ENCODE peak calls at places on chromosomes 11 and 22, in five cellular contexts. H, N, W, S and Z are unnamed samples.

GRCh38 chr22:41367680-41368542 is 13.8 kb upstream of the TEF start:
- DNase-seq in W (peak), H (no peak), S (no peak), N (no peak), Z (peak)

GRCh38 chr11:128451651-128452470 is 135.5 kb downstream of the ETS1 start:
- DNase-seq in H (no peak), N (no peak), S (no peak), W (peak), Z (peak)

GRCh38 chr11:65424200-65425104 is 1.9 kb downstream of the NEAT1 start:
- DNase-seq in H (no peak), S (peak), W (peak), N (no peak), Z (no peak)

GRCh38 chr11:73322111-73322985 is 14.3 kb downstream of the ARHGEF17 start:
- DNase-seq in W (no peak), S (no peak), N (no peak), H (no peak), Z (no peak)

GRCh38 chr11:18280438-18281046 is 14.5 kb downstream of the SAA1 start:
- DNase-seq in N (peak), W (no peak), S (no peak), H (no peak), Z (no peak)

GRCh38 chr11:125165664-125166346 is 1.3 kb downstream of the PKNOX2 start:
- DNase-seq in N (no peak), S (no peak), H (no peak), W (peak), Z (no peak)

GRCh38 chr11:68120212-68121066 is 749 bp downstream of the CHKA start:
- DNase-seq in S (no peak), W (peak), N (peak), H (peak), Z (peak)

GRCh38 chr11:8382436-8383053 is 118.9 kb upstream of the LMO1 start:
- DNase-seq in S (no peak), N (no peak), W (no peak), H (no peak), Z (no peak)

GRCh38 chr11:133414503-133414902 is 117.8 kb downstream of the OPCML start:
- DNase-seq in H (no peak), W (no peak), N (no peak), S (no peak), Z (no peak)

GRCh38 chr11:121035169-121035755 is 11.4 kb downstream of the TBCEL start:
- DNase-seq in W (no peak), S (no peak), H (no peak), N (no peak), Z (no peak)

GRCh38 chr11:61897387-61898246 is 6.3 kb upstream of the FADS3 start:
- DNase-seq in S (peak), W (peak), N (no peak), H (peak), Z (peak)

GRCh38 chr11:22456993-22457748 is 119.0 kb downstream of the SLC17A6 start:
- DNase-seq in W (no peak), H (no peak), N (no peak), S (no peak), Z (no peak)

GRCh38 chr11:133889188-133889587 is 43.9 kb upstream of the SPATA19 start:
- DNase-seq in N (no peak), H (no peak), S (no peak), W (no peak), Z (no peak)

GRCh38 chr22:19799322-19800190 is 39.0 kb downstream of the TBX1 start:
- DNase-seq in H (peak), N (no peak), W (peak), S (no peak), Z (no peak)

GRCh38 chr11:67504023-67504949 is 877 bp downstream of the PITPNM1 start:
- DNase-seq in N (no peak), S (no peak), H (peak), W (peak), Z (no peak)

GRCh38 chr11:30106782-30107181 is 90.0 kb upstream of the KCNA4 start:
- DNase-seq in H (no peak), N (no peak), W (no peak), S (no peak), Z (no peak)

GRCh38 chr11:82004537-82005213 is 729.0 kb downstream of the FAM181B start:
- DNase-seq in H (no peak), S (no peak), N (no peak), W (no peak), Z (no peak)

GRCh38 chr11:130827697-130828377 is 88.4 kb downstream of the SNX19 start:
- DNase-seq in W (peak), S (peak), N (no peak), H (peak), Z (peak)

GRCh38 chr11:225734-226453 is 10.2 kb downstream of the SIRT3 start:
- DNase-seq in W (no peak), S (no peak), H (no peak), N (peak), Z (no peak)

GRCh38 chr11:76613901-76614300 is 56.6 kb downstream of the LRRC32 start:
- DNase-seq in W (no peak), H (no peak), N (no peak), S (no peak), Z (no peak)

GRCh38 chr11:129202646-129203045 is 10.5 kb upstream of the ARHGAP32 start:
- DNase-seq in H (no peak), N (no peak), W (no peak), S (no peak), Z (peak)

GRCh38 chr11:118870396-118871343 is 13.0 kb upstream of the CXCR5 start:
- DNase-seq in N (peak), S (no peak), W (peak), H (no peak), Z (peak)

GRCh38 chr22:49650336-49651241 is 177.1 kb downstream of the BRD1 start:
- DNase-seq in H (no peak), W (no peak), N (no peak), S (no peak), Z (no peak)

GRCh38 chr11:33942954-33943353 is 51.1 kb upstream of the LMO2 start:
- DNase-seq in W (no peak), N (peak), H (no peak), S (no peak), Z (no peak)

GRCh38 chr11:107050126-107050525 is 31.9 kb upstream of the GUCY1A2 start:
- DNase-seq in H (no peak), W (no peak), S (no peak), N (no peak), Z (no peak)

GRCh38 chr11:103832762-103833161 is 203.7 kb upstream of the DDI1 start:
- DNase-seq in S (no peak), W (no peak), N (no peak), H (no peak), Z (no peak)

GRCh38 chr22:49084203-49084602 is 743.5 kb downstream of the BRD1 start:
- DNase-seq in S (peak), N (no peak), H (peak), W (no peak), Z (no peak)

GRCh38 chr22:50176850-50177536 is 6.5 kb downstream of the PANX2 start:
- DNase-seq in H (no peak), N (no peak), S (no peak), W (peak), Z (no peak)

GRCh38 chr11:34345012-34345804 is 12.6 kb downstream of the ABTB2 start:
- DNase-seq in S (peak), H (no peak), W (no peak), N (no peak), Z (peak)

GRCh38 chr11:64571410-64572091 is 19.5 kb upstream of the SLC22A12 start:
- DNase-seq in S (no peak), W (peak), N (no peak), H (peak), Z (peak)

GRCh38 chr11:67024410-67024809 is 1.5 kb downstream of the SYT12 start:
- DNase-seq in S (no peak), H (no peak), N (no peak), W (no peak), Z (no peak)

GRCh38 chr11:79290766-79291165 is 150.1 kb downstream of the TENM4 start:
- DNase-seq in S (no peak), N (no peak), W (no peak), H (no peak), Z (no peak)

GRCh38 chr11:27444801-27445215 is 27.8 kb downstream of the LGR4 start:
- DNase-seq in N (no peak), H (no peak), W (peak), S (no peak), Z (peak)

GRCh38 chr22:32909561-32910348 is 108.2 kb downstream of the TIMP3 start:
- DNase-seq in S (no peak), W (no peak), N (no peak), H (no peak), Z (no peak)

GRCh38 chr11:69309800-69310280 is 15.9 kb downstream of the MYEOV start:
- DNase-seq in N (no peak), H (no peak), W (no peak), S (no peak), Z (no peak)

GRCh38 chr11:69307871-69308381 is 14.0 kb downstream of the MYEOV start:
- DNase-seq in W (no peak), S (no peak), N (no peak), H (no peak), Z (no peak)

GRCh38 chr11:69307421-69307820 is 13.5 kb downstream of the MYEOV start:
- DNase-seq in H (no peak), N (no peak), W (no peak), S (no peak), Z (no peak)

GRCh38 chr11:69308936-69309799 is 15.2 kb downstream of the MYEOV start:
- DNase-seq in N (no peak), W (no peak), S (no peak), H (no peak), Z (no peak)

GRCh38 chr11:69308531-69308930 is 14.6 kb downstream of the MYEOV start:
- DNase-seq in W (no peak), S (no peak), H (no peak), N (no peak), Z (no peak)
- TF ChIP-seq JUNB in W (no peak), S (no peak), H (no peak), N (no peak), Z (no peak)

GRCh38 chr11:86442420-86442819 is 67.7 kb downstream of the CCDC81 start:
- DNase-seq in S (peak), H (no peak), N (no peak), W (no peak), Z (no peak)

GRCh38 chr11:86440843-86441242 is 66.2 kb downstream of the CCDC81 start:
- DNase-seq in S (no peak), W (no peak), H (no peak), N (no peak), Z (no peak)

GRCh38 chr11:86440305-86440716 is 65.6 kb downstream of the CCDC81 start:
- DNase-seq in S (no peak), H (no peak), W (no peak), N (no peak), Z (no peak)

GRCh38 chr11:86435711-86436110 is 61.0 kb downstream of the CCDC81 start:
- DNase-seq in S (no peak), W (no peak), N (no peak), H (no peak), Z (no peak)

DNA sequence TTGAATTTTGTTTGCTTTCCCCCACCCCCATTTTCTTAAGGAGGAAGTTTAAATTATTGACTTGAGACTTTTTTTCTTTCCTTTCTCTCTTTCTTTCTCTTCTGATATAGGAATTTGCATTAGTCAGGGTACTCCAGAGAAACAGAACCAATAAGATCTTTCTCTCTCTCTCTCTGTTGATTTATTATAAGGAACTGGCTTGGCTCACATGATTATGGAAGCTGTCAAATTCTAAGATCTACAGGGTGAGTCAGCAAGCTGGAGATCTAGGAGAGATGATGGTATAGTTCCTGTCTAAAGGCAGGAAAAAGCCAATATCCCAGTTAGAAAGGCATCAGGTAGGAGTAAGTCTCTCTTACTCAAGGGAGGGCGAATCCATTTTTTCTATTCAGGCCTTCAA is 64.0 kb downstream of the CCDC81 start:
- DNase-seq in N (no peak), H (no peak), S (peak), W (no peak), Z (no peak)
- TF ChIP-seq JUNB in N (no peak), H (no peak), S (no peak), W (no peak), Z (no peak)

DNA sequence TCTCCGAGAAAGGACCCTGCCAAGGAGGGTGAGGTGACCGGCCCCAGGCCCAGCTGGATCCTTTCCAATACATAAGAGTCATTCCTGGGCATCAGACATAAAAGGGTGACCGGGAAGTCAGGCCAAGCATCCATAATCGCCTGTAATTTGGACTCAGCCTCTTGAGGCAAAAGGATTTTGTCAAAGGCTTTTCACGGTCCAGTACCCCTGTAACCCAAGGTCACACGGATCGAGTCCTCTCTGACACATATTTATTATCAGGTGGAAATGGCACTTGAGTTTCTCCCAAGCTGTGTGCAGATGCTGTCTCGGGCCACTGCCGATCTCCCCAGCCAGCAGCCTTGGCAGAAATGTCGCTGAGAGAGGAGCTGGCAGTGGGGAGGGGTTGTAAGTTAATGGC is 556.5 kb downstream of the MN1 start:
- DNase-seq in S (no peak), H (no peak), N (no peak), W (no peak), Z (no peak)
- TF ChIP-seq JUNB in S (no peak), H (no peak), N (no peak), W (no peak), Z (no peak)

GRCh38 chr22:37803195-37803635 is 4.5 kb upstream of the GCAT start:
- DNase-seq in H (peak), W (peak), S (no peak), N (no peak), Z (peak)

GRCh38 chr22:37804886-37805857 is 2.6 kb upstream of the GCAT start:
- DNase-seq in S (peak), N (no peak), W (peak), H (no peak), Z (peak)

GRCh38 chr22:37802310-37803194 is 5.2 kb upstream of the GCAT start:
- DNase-seq in W (peak), H (peak), N (no peak), S (peak), Z (peak)

GRCh38 chr22:37804502-37804885 is 3.2 kb upstream of the GCAT start:
- DNase-seq in W (peak), N (no peak), H (no peak), S (no peak), Z (no peak)

DNA sequence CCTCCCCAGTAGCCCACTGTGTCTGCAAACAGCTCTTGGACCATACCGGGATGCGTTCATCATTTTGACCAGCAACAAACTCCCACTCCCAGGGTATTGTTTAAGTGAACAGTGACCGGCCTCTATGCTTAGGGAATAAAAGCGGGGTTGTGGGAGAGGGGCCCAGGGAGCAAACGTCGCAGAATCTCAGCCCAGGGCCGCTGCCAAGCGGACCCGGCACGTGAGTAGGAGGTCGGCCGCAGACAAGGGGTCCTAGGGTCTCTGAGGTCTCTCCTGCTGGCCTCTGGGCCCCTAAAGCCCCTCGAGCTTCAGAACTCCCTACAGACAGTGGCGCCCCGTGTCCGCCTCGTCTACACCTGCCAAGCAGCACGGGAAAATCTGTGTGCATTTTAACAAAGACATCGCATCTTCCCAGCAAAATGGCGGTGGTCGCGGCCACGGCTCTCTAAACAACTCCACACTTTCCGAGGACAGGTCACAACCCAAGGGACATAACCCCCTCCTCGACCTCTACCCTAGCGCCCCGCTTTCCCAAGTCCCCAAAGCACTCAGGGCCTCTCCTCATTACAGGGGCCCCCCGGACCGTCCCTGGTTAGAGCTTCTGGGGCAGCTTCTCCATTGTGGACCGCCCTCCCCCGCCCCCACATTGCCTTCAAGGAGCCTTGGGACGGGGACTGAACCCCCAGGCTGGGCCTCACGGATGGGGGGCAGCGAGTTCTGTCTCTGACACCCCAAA is 3.9 kb upstream of the GCAT start:
- DNase-seq in S (no peak), W (peak), N (no peak), H (no peak), Z (no peak)
- TF ChIP-seq JUNB in S (no peak), W (no peak), N (no peak), H (no peak), Z (no peak)

GRCh38 chr11:100338144-100338840 is 348.8 kb upstream of the ARHGAP42 start:
- DNase-seq in W (no peak), S (no peak), N (no peak), H (no peak), Z (no peak)

GRCh38 chr11:100340416-100341323 is 346.4 kb upstream of the ARHGAP42 start:
- DNase-seq in N (no peak), W (peak), H (no peak), S (no peak), Z (no peak)
- TF ChIP-seq JUNB in N (no peak), W (no peak), H (no peak), S (no peak), Z (no peak)

DNA sequence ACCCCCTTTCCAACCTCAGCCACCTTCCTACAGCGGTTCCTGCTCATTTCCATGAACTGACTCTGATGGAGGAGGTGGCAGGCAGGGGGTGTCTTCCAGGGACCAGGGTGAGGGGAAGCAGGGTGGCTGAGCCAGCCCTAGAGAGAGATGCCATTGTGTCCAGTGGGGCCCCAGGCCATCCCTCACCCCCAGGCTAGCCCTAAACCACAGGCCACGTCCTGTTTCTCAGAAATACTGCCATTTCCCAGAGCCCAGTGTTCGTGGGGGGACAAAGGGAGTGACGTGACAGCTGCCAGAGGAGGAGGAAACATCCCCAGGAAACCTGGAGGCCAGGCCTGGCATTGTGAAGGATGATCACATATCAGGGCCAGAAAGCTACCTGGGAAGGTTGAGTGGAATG is 39.5 kb downstream of the CHRDL2 start:
- DNase-seq in S (no peak), N (no peak), W (no peak), H (no peak), Z (no peak)
- TF ChIP-seq JUNB in S (no peak), N (no peak), W (no peak), H (no peak), Z (no peak)

GRCh38 chr11:41018224-41018623 is 441.2 kb downstream of the LRRC4C start:
- DNase-seq in H (no peak), N (no peak), S (no peak), W (peak), Z (no peak)
- TF ChIP-seq JUNB in H (no peak), N (no peak), S (no peak), W (no peak), Z (no peak)

GRCh38 chr11:85539740-85540139 is 87.4 kb downstream of the DLG2 start:
- DNase-seq in S (no peak), N (no peak), H (no peak), W (no peak), Z (no peak)

GRCh38 chr11:85539029-85539689 is 88.0 kb downstream of the DLG2 start:
- DNase-seq in H (no peak), N (no peak), W (no peak), S (no peak), Z (no peak)

GRCh38 chr11:85541683-85542082 is 85.5 kb downstream of the DLG2 start:
- DNase-seq in W (peak), S (no peak), N (no peak), H (no peak), Z (no peak)

GRCh38 chr11:85540181-85540580 is 87.0 kb downstream of the DLG2 start:
- DNase-seq in W (no peak), H (no peak), S (no peak), N (no peak), Z (no peak)

DNA sequence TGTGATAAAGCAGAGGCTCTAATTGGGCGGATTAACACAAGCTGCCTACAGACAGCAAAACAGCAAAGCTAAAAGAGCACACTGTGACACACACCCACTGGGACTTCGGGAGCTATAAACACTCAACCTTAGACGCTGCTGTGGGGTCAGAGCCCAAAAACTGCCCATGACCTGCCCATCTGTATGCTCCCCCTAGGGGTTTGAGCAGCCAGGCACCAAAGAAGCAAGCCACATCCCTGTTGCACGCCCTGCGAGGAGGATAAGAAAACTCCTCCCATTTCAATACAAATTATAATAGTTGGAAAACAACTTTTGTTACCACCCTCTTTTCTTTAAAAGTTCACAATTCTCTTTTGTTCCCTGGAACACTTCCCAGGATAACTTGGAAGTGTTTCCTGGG is 86.5 kb downstream of the DLG2 start:
- DNase-seq in S (no peak), N (no peak), H (no peak), W (peak), Z (no peak)
- TF ChIP-seq JUNB in S (no peak), N (no peak), H (no peak), W (no peak), Z (no peak)